ENCODE peak calls at places on chromosomes 7 and 10, in nine cellular contexts. Z is fibroblast of pulmonary artery, G is AG10803, D is Peyer's patch, M is BJ, C is heart right ventricle, A is bronchial epithelial cell, K is AG04450, U is tibial artery. V is an unnamed sample.

GRCh38 chr7:94439893-94440381 is 45.2 kb downstream of the COL1A2 start:
- DNase-seq in Z (peak), G (peak), D (no peak), M (no peak), C (no peak), A (no peak), K (no peak), U (no peak), V (no peak)

GRCh38 chr10:129410688-129411087 is 56.4 kb upstream of the MGMT start:
- DNase-seq in Z (no peak), G (no peak), D (no peak), M (no peak), C (no peak), A (no peak), K (no peak), U (no peak), V (peak)

GRCh38 chr10:119210633-119211032 is 3.3 kb downstream of the GRK5 start:
- DNase-seq in Z (no peak), G (no peak), D (no peak), M (no peak), C (no peak), A (no peak), K (no peak), U (no peak), V (no peak)

GRCh38 chr7:50359258-50359994 is 54.9 kb downstream of the IKZF1 start:
- DNase-seq in Z (no peak), G (no peak), D (no peak), M (no peak), C (no peak), A (no peak), K (no peak), U (no peak), V (no peak)

GRCh38 chr10:22414146-22414545 is 68.8 kb downstream of the SPAG6 start:
- DNase-seq in Z (peak), G (no peak), D (no peak), M (no peak), C (no peak), A (no peak), K (no peak), U (no peak), V (no peak)

GRCh38 chr7:157140118-157140905 is 1.6 kb downstream of the UBE3C start:
- DNase-seq in Z (no peak), G (no peak), D (no peak), M (no peak), C (no peak), A (no peak), K (no peak), U (no peak), V (no peak)

GRCh38 chr10:16717617-16718395 is 99.4 kb downstream of the RSU1 start:
- DNase-seq in Z (peak), G (peak), D (no peak), M (peak), C (no peak), A (no peak), K (peak), U (no peak), V (no peak)

GRCh38 chr7:129790136-129790535 is 162.6 kb downstream of the UBE2H start:
- DNase-seq in Z (no peak), G (peak), D (no peak), M (no peak), C (no peak), A (peak), K (no peak), U (no peak), V (no peak)

GRCh38 chr7:8433477-8434289 is at the start of gene NXPH1:
- DNase-seq in Z (no peak), G (no peak), D (no peak), M (no peak), C (no peak), A (no peak), K (no peak), U (no peak), V (no peak)

GRCh38 chr7:16071246-16071857 is 350.0 kb downstream of the CRPPA start:
- DNase-seq in Z (peak), G (peak), D (no peak), M (no peak), C (no peak), A (peak), K (peak), U (no peak), V (no peak)

GRCh38 chr10:90197766-90198165 is 496.4 kb downstream of the KIF20B start:
- DNase-seq in Z (peak), G (no peak), D (no peak), M (peak), C (no peak), A (peak), K (no peak), U (no peak), V (no peak)

GRCh38 chr10:63707254-63707910 is 186.2 kb downstream of the REEP3 start:
- DNase-seq in Z (peak), G (peak), D (no peak), M (peak), C (peak), A (peak), K (peak), U (no peak), V (no peak)

GRCh38 chr7:2461268-2462026 is 14.8 kb downstream of the GRIFIN start:
- DNase-seq in Z (no peak), G (no peak), D (no peak), M (no peak), C (no peak), A (no peak), K (no peak), U (no peak), V (no peak)

GRCh38 chr7:122790558-122790957 is 87.8 kb upstream of the RNF148 start:
- DNase-seq in Z (no peak), G (no peak), D (no peak), M (no peak), C (no peak), A (no peak), K (no peak), U (no peak), V (no peak)

GRCh38 chr10:79243211-79244067 is 103.8 kb upstream of the PPIF start:
- DNase-seq in Z (no peak), G (no peak), D (no peak), M (no peak), C (peak), A (no peak), K (no peak), U (peak), V (peak)

GRCh38 chr10:111360260-111360925 is 283.6 kb downstream of the ADRA2A start:
- DNase-seq in Z (peak), G (peak), D (no peak), M (peak), C (peak), A (peak), K (no peak), U (peak), V (peak)

DNA sequence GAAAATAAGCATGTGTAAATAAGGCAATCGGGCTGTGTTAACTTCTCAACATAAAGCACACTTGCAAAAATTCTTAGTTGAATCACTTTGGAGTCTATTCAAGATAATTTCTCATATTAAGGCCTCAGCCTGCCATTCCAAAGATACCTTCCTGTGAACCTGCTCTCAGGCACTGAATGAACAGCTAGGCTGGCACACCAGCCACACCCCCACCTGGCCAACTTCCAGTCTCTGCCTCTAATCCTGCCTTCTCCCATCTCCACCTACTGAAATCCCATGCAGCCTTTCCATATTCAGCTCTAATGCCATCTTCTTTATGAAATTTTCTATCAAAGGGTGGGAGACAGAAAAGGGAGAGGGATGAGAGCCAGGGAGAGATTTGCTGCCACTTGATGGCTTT is 17.1 kb upstream of the MACROH2A2 start:
- DNase-seq in Z (no peak), G (no peak), D (no peak), M (no peak), C (no peak), A (no peak), K (no peak), U (no peak), V (no peak)
- H3K4me3 ChIP-seq in Z (no peak), G (no peak), D (no peak), M (no peak), C (no peak), A (no peak), K (no peak), U (no peak), V (no peak)

GRCh38 chr10:33783078-33783477 is 448.6 kb upstream of the NRP1 start:
- DNase-seq in Z (no peak), G (no peak), D (no peak), M (no peak), C (no peak), A (no peak), K (no peak), U (no peak), V (no peak)
- TF ChIP-seq CTCF in Z (no peak), G (no peak), D (no peak), M (no peak), C (no peak), A (no peak), K (no peak), U (no peak), V (no peak)

DNA sequence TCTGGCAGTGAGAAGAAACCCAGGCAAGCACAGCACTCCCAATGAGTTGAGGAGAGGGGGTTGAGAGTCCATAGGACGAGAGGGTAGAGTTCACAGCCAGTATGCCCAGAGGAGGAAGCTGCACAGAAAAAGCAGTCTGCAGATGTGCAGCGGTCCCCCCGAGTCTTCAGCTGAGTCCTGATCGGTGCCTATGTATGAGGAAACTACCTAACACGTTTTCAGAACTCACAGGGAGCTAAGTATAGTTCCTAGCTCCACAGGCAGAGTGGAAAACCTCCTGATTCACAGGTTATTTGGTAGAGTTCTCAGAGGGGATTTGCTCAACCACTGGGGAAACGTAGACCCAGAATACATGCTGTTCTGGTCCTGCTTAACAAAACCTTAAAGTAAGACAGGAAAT is 271.3 kb upstream of the CNTNAP2 start:
- DNase-seq in Z (no peak), G (no peak), D (no peak), M (no peak), C (no peak), A (no peak), K (no peak), U (no peak), V (no peak)
- H3K4me3 ChIP-seq in Z (no peak), G (no peak), D (no peak), M (no peak), C (no peak), A (no peak), K (no peak), U (no peak), V (no peak)

DNA sequence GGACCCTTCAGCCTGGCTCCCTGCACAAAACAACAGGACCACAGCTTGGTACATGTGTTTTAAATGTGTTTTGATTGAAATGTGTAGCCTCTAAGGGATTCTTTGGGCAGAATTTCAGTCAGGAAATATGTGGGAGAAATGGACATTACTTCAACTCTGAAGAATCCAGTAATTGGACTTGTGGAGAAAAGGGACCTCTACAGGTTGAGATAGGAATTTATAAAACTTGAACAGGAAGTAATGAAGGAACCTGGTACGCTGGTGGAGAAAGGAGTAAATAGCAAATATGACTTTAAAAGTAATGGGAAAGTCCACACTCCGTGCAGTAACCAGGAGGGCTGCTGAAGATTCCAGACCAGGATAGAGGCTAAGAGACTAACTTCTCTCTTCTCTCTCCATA is 220.5 kb downstream of the LHFPL3 start:
- DNase-seq in Z (no peak), G (no peak), D (no peak), M (no peak), C (no peak), A (peak), K (no peak), U (no peak), V (no peak)
- TF ChIP-seq CTCF in Z (no peak), G (no peak), D (peak), M (no peak), C (no peak), A (no peak), K (no peak), U (no peak), V (peak)

GRCh38 chr7:158383665-158384064 is 204.0 kb downstream of the PTPRN2 start:
- DNase-seq in Z (no peak), G (no peak), D (no peak), M (no peak), C (no peak), A (no peak), K (no peak), U (no peak), V (no peak)

GRCh38 chr7:158382363-158382988 is 205.1 kb downstream of the PTPRN2 start:
- DNase-seq in Z (no peak), G (no peak), D (peak), M (no peak), C (no peak), A (no peak), K (no peak), U (no peak), V (no peak)

GRCh38 chr7:158378978-158379377 is 208.6 kb downstream of the PTPRN2 start:
- DNase-seq in Z (no peak), G (no peak), D (peak), M (no peak), C (no peak), A (no peak), K (no peak), U (no peak), V (no peak)

GRCh38 chr7:158384746-158385145 is 202.9 kb downstream of the PTPRN2 start:
- DNase-seq in Z (no peak), G (no peak), D (no peak), M (no peak), C (no peak), A (no peak), K (no peak), U (no peak), V (no peak)

DNA sequence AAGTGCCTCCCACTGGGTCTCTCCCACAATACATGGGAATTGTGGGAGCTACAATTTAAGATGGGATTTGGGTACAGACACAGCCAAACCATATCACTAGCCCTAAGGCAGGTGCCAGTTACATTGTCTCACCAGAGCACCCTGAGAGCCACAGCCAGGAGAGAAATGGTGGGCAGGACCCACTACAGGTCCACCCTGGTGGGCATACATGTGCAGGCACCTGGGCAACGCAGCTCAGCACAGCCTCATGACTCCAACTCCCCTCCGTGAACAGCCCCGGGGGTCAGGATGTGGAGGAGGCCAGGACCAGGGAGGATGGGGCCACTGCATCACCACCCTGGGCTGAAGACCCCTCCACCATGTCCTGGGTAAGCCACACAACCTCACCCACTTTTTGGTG is 205.7 kb downstream of the PTPRN2 start:
- DNase-seq in Z (no peak), G (no peak), D (peak), M (no peak), C (no peak), A (no peak), K (no peak), U (no peak), V (no peak)
- H3K4me3 ChIP-seq in Z (no peak), G (no peak), D (no peak), M (no peak), C (no peak), A (no peak), K (no peak), U (no peak), V (no peak)

V was measured in colonic mucosa.